ENCODE peak calls at places on chromosomes 16 and 17, in six cellular contexts. H, E, T, W, N and L are unnamed samples.

GRCh38 chr16:1145383-1146100 is 7.4 kb upstream of the CACNA1H start:
- DNase-seq in N (no peak), T (no peak), E (no peak), W (no peak), H (no peak), L (no peak)

GRCh38 chr16:8678068-8678927 is 3.9 kb downstream of the ABAT start:
- DNase-seq in E (no peak), T (no peak), H (no peak), W (no peak), N (no peak), L (peak)

GRCh38 chr16:12613131-12613991 is 190.3 kb downstream of the CPPED1 start:
- DNase-seq in W (no peak), N (peak), E (no peak), H (peak), T (no peak), L (peak)

GRCh38 chr16:24309222-24309905 is 53.2 kb downstream of the CACNG3 start:
- DNase-seq in W (no peak), N (peak), E (no peak), H (peak), T (no peak), L (peak)

GRCh38 chr16:84084570-84085270 is 32.0 kb downstream of the MBTPS1 start:
- DNase-seq in N (peak), W (peak), E (no peak), H (peak), T (peak), L (peak)

GRCh38 chr17:40450175-40450574 is 6.9 kb downstream of the IGFBP4 start:
- DNase-seq in E (no peak), N (no peak), W (peak), T (no peak), H (peak), L (peak)

GRCh38 chr16:79632289-79632688 is 31.8 kb upstream of the MAF start:
- DNase-seq in E (no peak), N (peak), T (no peak), H (no peak), W (no peak), L (no peak)

GRCh38 chr16:17070882-17071592 is 399.7 kb downstream of the XYLT1 start:
- DNase-seq in E (no peak), H (peak), W (peak), N (peak), T (peak), L (no peak)

GRCh38 chr16:19907161-19907992 is 22.7 kb upstream of the GPRC5B start:
- DNase-seq in T (peak), H (peak), N (peak), E (peak), W (peak), L (peak)

GRCh38 chr17:66829883-66830282 is 5.0 kb upstream of the CACNG5 start:
- DNase-seq in H (no peak), E (no peak), W (no peak), T (no peak), N (no peak), L (no peak)

GRCh38 chr17:33142703-33143299 is 150.3 kb downstream of the ASIC2 start:
- DNase-seq in E (no peak), W (no peak), T (no peak), N (peak), H (no peak), L (no peak)

GRCh38 chr17:56173026-56173425 is 19.8 kb downstream of the ANKFN1 start:
- DNase-seq in N (no peak), H (no peak), T (no peak), W (no peak), E (no peak), L (no peak)

GRCh38 chr16:27579086-27579980 is 29.4 kb downstream of the KATNIP start:
- DNase-seq in E (no peak), H (no peak), W (no peak), T (no peak), N (no peak), L (peak)

GRCh38 chr17:6894206-6894528 is 62.6 kb upstream of the TEKT1 start:
- DNase-seq in N (no peak), H (peak), W (no peak), T (no peak), E (peak), L (no peak)

GRCh38 chr17:57442401-57442823 is 186.1 kb downstream of the MSI2 start:
- DNase-seq in T (no peak), N (no peak), H (no peak), E (no peak), W (no peak), L (no peak)

GRCh38 chr16:679808-680624 is at the start of gene STUB1:
- DNase-seq in H (peak), N (peak), E (peak), W (peak), T (peak), L (peak)

GRCh38 chr16:11386791-11387546 is 41.7 kb downstream of the RMI2 start:
- DNase-seq in E (peak), N (no peak), W (no peak), H (no peak), T (no peak), L (peak)

GRCh38 chr16:49834496-49835009 is 21.4 kb downstream of the ZNF423 start:
- DNase-seq in W (no peak), H (no peak), T (no peak), N (no peak), E (peak), L (no peak)

GRCh38 chr17:79509008-79509407 is 101.8 kb downstream of the RBFOX3 start:
- DNase-seq in N (no peak), H (no peak), W (no peak), T (no peak), E (no peak), L (no peak)

GRCh38 chr16:66891360-66891759 is 11.0 kb downstream of the PDP2 start:
- DNase-seq in W (no peak), N (no peak), T (no peak), H (no peak), E (no peak), L (no peak)

GRCh38 chr17:74523308-74523707 is 8.0 kb downstream of the CD300LB start:
- DNase-seq in T (no peak), H (no peak), W (no peak), E (no peak), N (no peak), L (no peak)

GRCh38 chr17:31211352-31212012 is 85.6 kb downstream of the OMG start:
- DNase-seq in E (no peak), W (no peak), N (no peak), H (no peak), T (no peak), L (no peak)

GRCh38 chr17:65035191-65035590 is 21.3 kb downstream of the GNA13 start:
- DNase-seq in N (no peak), H (no peak), E (no peak), T (no peak), W (no peak), L (no peak)

GRCh38 chr16:65909310-65910050 is 457.0 kb upstream of the CDH5 start:
- DNase-seq in W (no peak), N (peak), E (no peak), H (no peak), T (no peak), L (peak)

GRCh38 chr16:66699898-66700297 is 3.4 kb upstream of the CMTM4 start:
- DNase-seq in N (no peak), W (no peak), E (no peak), T (no peak), H (no peak), L (no peak)

GRCh38 chr17:81348097-81349055 is 46.9 kb upstream of the BAHCC1 start:
- DNase-seq in T (no peak), N (peak), H (no peak), E (no peak), W (no peak), L (no peak)

GRCh38 chr16:50478021-50478772 is 70.0 kb upstream of the NKD1 start:
- DNase-seq in E (no peak), T (no peak), N (peak), W (no peak), H (no peak), L (no peak)